ENCODE peak calls at places on chromosome 14, in five cellular contexts. Z is A549, S is upper lobe of right lung, J is stomach, F is left ventricle myocardium inferior. L is an unnamed sample.

GRCh38 chr14:76870146-76870545 is 43.9 kb downstream of the LRRC74A start:
- DNase-seq in Z (peak; percentile 38), S (no peak), J (no peak), F (no peak), L (no peak)

GRCh38 chr14:26917086-26917485 is 319.3 kb upstream of the NOVA1 start:
- DNase-seq in Z (peak; percentile 6), S (no peak), J (no peak), F (no peak), L (no peak)

GRCh38 chr14:52706724-52707706 is at the start of gene PSMC6:
- DNase-seq in Z (peak; percentile 90), S (peak; percentile 97), J (peak; percentile 96), F (peak; percentile 96), L (peak; percentile 98)

GRCh38 chr14:59465570-59466150 is 480 bp upstream of the GPR135 start:
- DNase-seq in Z (no peak), S (no peak), J (no peak), F (no peak), L (no peak)

GRCh38 chr14:32933943-32934890 is 4.5 kb upstream of the NPAS3 start:
- DNase-seq in Z (no peak), S (no peak), J (no peak), F (no peak), L (no peak)

GRCh38 chr14:32650030-32650429 is 288.6 kb upstream of the NPAS3 start:
- DNase-seq in Z (no peak), S (no peak), J (no peak), F (no peak), L (no peak)

GRCh38 chr14:58599707-58600106 is 38.1 kb upstream of the DACT1 start:
- DNase-seq in Z (no peak), S (no peak), J (no peak), F (no peak), L (no peak)

GRCh38 chr14:77889971-77890442 is 90.1 kb downstream of the ADCK1 start:
- DNase-seq in Z (no peak), S (no peak), J (no peak), F (no peak), L (no peak)

GRCh38 chr14:104132981-104133380 is 5.4 kb upstream of the KIF26A start:
- DNase-seq in Z (no peak), S (peak; percentile 43), J (no peak), F (peak; percentile 11), L (no peak)

GRCh38 chr14:98182385-98183055 is 1089.5 kb downstream of the BCL11B start:
- DNase-seq in Z (no peak), S (no peak), J (no peak), F (no peak), L (no peak)

GRCh38 chr14:50229646-50230045 is 1.7 kb downstream of the SOS2 start:
- DNase-seq in Z (no peak), S (no peak), J (no peak), F (no peak), L (no peak)

GRCh38 chr14:77988966-77989365 is 181.2 kb upstream of the NRXN3 start:
- DNase-seq in Z (peak; percentile 13), S (no peak), J (no peak), F (peak; percentile 29), L (no peak)

GRCh38 chr14:77103475-77103874 is 5.4 kb downstream of the CIPC start:
- DNase-seq in Z (no peak), S (no peak), J (no peak), F (no peak), L (no peak)

GRCh38 chr14:23160924-23161522 is 22.4 kb downstream of the SLC7A8 start:
- DNase-seq in Z (peak; percentile 11), S (peak; percentile 86), J (peak; percentile 59), F (no peak), L (no peak)

GRCh38 chr14:100289916-100290606 is 16.2 kb downstream of the SLC25A29 start:
- DNase-seq in Z (no peak), S (peak; percentile 43), J (no peak), F (no peak), L (peak; percentile 44)

GRCh38 chr14:59407246-59407615 is 57.9 kb downstream of the GPR135 start:
- DNase-seq in Z (no peak), S (no peak), J (no peak), F (no peak), L (no peak)

GRCh38 chr14:61560323-61560722 is 135.0 kb upstream of the HIF1A start:
- DNase-seq in Z (peak; percentile 54), S (no peak), J (no peak), F (no peak), L (no peak)
- H3K4me1 ChIP-seq in Z (peaks cover 92% of the 10 kb centered on the region), S (peaks cover 30% of the 10 kb centered on the region), J (peaks cover 71% of the 10 kb centered on the region), F (peaks cover 47% of the 10 kb centered on the region), L (no peaks in the 10 kb centered on the region)

GRCh38 chr14:64693766-64694165 is 10.5 kb upstream of the PLEKHG3 start:
- DNase-seq in Z (no peak), S (no peak), J (no peak), F (no peak), L (no peak)
- H3K27ac ChIP-seq in Z (no peak overlapping the region), S (no peak overlapping the region), J (peak overlapping the region; percentile 7), F (peak overlapping the region; percentile 65), L (no peak overlapping the region)

DNA sequence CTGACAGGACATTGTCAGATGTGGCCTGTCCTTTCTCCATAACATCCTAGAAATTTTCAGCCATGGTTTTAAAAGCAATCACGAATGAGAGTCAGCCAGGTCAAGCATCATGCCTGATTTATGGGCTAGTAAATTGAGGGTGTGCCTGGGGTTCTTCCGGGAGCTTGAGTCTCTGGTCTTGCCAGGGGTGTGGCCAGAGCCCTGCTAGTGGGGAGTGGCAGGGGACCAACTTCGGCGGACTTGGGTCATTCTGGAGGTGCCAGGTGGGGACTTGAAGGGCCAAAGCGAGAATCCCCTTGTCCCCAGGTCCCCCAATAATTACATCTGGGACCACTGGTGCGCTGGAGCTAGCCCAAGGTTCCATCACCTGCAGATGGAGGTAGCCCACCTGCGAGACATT is 5.7 kb downstream of the OTUB2 start:
- DNase-seq in Z (no peak), S (no peak), J (no peak), F (no peak), L (peak; percentile 27)
- H3K4me1 ChIP-seq in Z (peaks cover 8% of the 10 kb centered on the region), S (peaks cover 4% of the 10 kb centered on the region), J (peaks cover 24% of the 10 kb centered on the region), F (peaks cover 14% of the 10 kb centered on the region), L (no peaks in the 10 kb centered on the region)

DNA sequence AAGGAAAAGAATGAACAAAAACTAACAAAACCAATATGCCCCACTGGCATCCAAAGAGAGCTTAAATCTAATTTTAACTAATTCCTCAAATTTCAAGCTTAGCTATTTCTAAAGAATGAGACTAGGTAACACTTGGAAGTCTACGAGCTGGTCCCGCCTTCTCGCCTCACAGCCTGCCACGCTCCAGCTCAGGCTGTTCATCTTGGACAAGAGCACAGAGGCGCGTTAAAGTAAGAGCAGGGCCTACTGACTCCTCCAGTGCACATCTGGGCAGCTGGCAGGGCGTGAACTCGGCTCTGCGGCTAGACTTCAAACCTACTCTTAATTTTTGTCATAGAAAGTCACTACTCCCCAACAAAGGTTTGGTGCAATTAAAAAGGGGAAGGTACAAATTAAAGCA is 64.6 kb downstream of the DICER1 start:
- DNase-seq in Z (no peak), S (no peak), J (no peak), F (no peak), L (no peak)
- H3K27ac ChIP-seq in Z (no peak overlapping the region), S (no peak overlapping the region), J (no peak overlapping the region), F (no peak overlapping the region), L (no peak overlapping the region)

GRCh38 chr14:101878222-101879211 is 85.9 kb upstream of the DYNC1H1 start:
- DNase-seq in Z (no peak), S (no peak), J (peak; percentile 37), F (no peak), L (no peak)

GRCh38 chr14:101879212-101880015 is 85.0 kb upstream of the DYNC1H1 start:
- DNase-seq in Z (no peak), S (no peak), J (no peak), F (no peak), L (no peak)

GRCh38 chr14:101875726-101876268 is 88.6 kb upstream of the DYNC1H1 start:
- DNase-seq in Z (no peak), S (no peak), J (no peak), F (no peak), L (no peak)

GRCh38 chr14:101876539-101876938 is 87.8 kb upstream of the DYNC1H1 start:
- DNase-seq in Z (no peak), S (peak; percentile 73), J (peak; percentile 56), F (peak; percentile 79), L (no peak)

GRCh38 chr14:101877766-101878165 is 86.6 kb upstream of the DYNC1H1 start:
- DNase-seq in Z (no peak), S (no peak), J (no peak), F (no peak), L (no peak)
- H3K4me1 ChIP-seq in Z (peaks cover 18% of the 10 kb centered on the region), S (peaks cover 16% of the 10 kb centered on the region), J (peaks cover 64% of the 10 kb centered on the region), F (peaks cover 80% of the 10 kb centered on the region), L (no peaks in the 10 kb centered on the region)

L was measured in right lobe of liver.